ENCODE peak calls at places on chromosome 22, in four cellular contexts. One of them, this sample, is unnamed.

GRCh38 chr22:37661160-37661924 is 2.8 kb downstream of the PDXP start:
- DNase-seq in sigmoid colon: no peak
- DNase-seq in esophagus muscularis mucosa: no peak
- DNase-seq in NCI-H146: peak; percentile 55
- DNase-seq in this sample: no peak

GRCh38 chr22:46241397-46242007 is 8.6 kb downstream of the CDPF1 start:
- DNase-seq in sigmoid colon: no peak
- DNase-seq in esophagus muscularis mucosa: no peak
- DNase-seq in NCI-H146: no peak
- DNase-seq in this sample: no peak

GRCh38 chr22:39227542-39228272 is 17.1 kb downstream of the PDGFB start:
- DNase-seq in sigmoid colon: no peak
- DNase-seq in esophagus muscularis mucosa: no peak
- DNase-seq in NCI-H146: no peak
- DNase-seq in this sample: peak; percentile 34

GRCh38 chr22:45775062-45775461 is 103.4 kb downstream of the ATXN10 start:
- DNase-seq in NCI-H146: no peak
- DNase-seq in sigmoid colon: no peak
- DNase-seq in esophagus muscularis mucosa: no peak
- DNase-seq in this sample: no peak

GRCh38 chr22:38317995-38318715 is 922 bp upstream of the CSNK1E start:
- DNase-seq in sigmoid colon: peak; percentile 92
- DNase-seq in esophagus muscularis mucosa: no peak
- DNase-seq in NCI-H146: peak; percentile 85
- DNase-seq in this sample: peak; percentile 87

GRCh38 chr22:28883917-28884753 is 763 bp downstream of the ZNRF3 start:
- DNase-seq in sigmoid colon: peak; percentile 77
- DNase-seq in esophagus muscularis mucosa: no peak
- DNase-seq in NCI-H146: peak; percentile 31
- DNase-seq in this sample: peak; percentile 85

GRCh38 chr22:42160830-42161696 is 30.5 kb upstream of the CYP2D6 start:
- DNase-seq in NCI-H146: no peak
- DNase-seq in sigmoid colon: no peak
- DNase-seq in esophagus muscularis mucosa: no peak
- DNase-seq in this sample: no peak

GRCh38 chr22:50399751-50400331 is 56.7 kb downstream of the PPP6R2 start:
- DNase-seq in sigmoid colon: no peak
- DNase-seq in esophagus muscularis mucosa: no peak
- DNase-seq in NCI-H146: no peak
- DNase-seq in this sample: no peak

GRCh38 chr22:37726240-37726887 is 29.5 kb downstream of the TRIOBP start:
- DNase-seq in NCI-H146: no peak
- DNase-seq in sigmoid colon: no peak
- DNase-seq in esophagus muscularis mucosa: no peak
- DNase-seq in this sample: no peak

GRCh38 chr22:46652930-46653331 is 32.7 kb downstream of the GRAMD4 start:
- DNase-seq in sigmoid colon: no peak
- DNase-seq in esophagus muscularis mucosa: no peak
- DNase-seq in NCI-H146: peak; percentile 81
- DNase-seq in this sample: no peak

GRCh38 chr22:44938886-44939285 is 70.9 kb downstream of the PHF21B start:
- DNase-seq in sigmoid colon: no peak
- DNase-seq in NCI-H146: no peak
- DNase-seq in esophagus muscularis mucosa: no peak
- DNase-seq in this sample: peak; percentile 50

GRCh38 chr22:49086181-49086580 is 741.5 kb downstream of the BRD1 start:
- DNase-seq in sigmoid colon: no peak
- DNase-seq in NCI-H146: peak; percentile 50
- DNase-seq in esophagus muscularis mucosa: no peak
- DNase-seq in this sample: peak; percentile 30

GRCh38 chr22:31922593-31922992 is 21.7 kb upstream of the YWHAH start:
- DNase-seq in sigmoid colon: no peak
- DNase-seq in NCI-H146: no peak
- DNase-seq in esophagus muscularis mucosa: no peak
- DNase-seq in this sample: no peak

GRCh38 chr22:47805394-47805935 is 1043.0 kb downstream of the TBC1D22A start:
- DNase-seq in esophagus muscularis mucosa: no peak
- DNase-seq in NCI-H146: no peak
- DNase-seq in sigmoid colon: no peak
- DNase-seq in this sample: no peak

GRCh38 chr22:39514373-39514973 is 5.9 kb upstream of the ATF4 start:
- DNase-seq in NCI-H146: no peak
- DNase-seq in sigmoid colon: no peak
- DNase-seq in esophagus muscularis mucosa: no peak
- DNase-seq in this sample: peak; percentile 66

GRCh38 chr22:26592368-26593015 is 2.6 kb upstream of the TPST2 start:
- DNase-seq in sigmoid colon: no peak
- DNase-seq in esophagus muscularis mucosa: no peak
- DNase-seq in NCI-H146: peak; percentile 58
- DNase-seq in this sample: no peak

GRCh38 chr22:27662359-27663030 is 139.1 kb downstream of the MN1 start:
- DNase-seq in esophagus muscularis mucosa: no peak
- DNase-seq in NCI-H146: no peak
- DNase-seq in sigmoid colon: no peak
- DNase-seq in this sample: peak; percentile 90

GRCh38 chr22:41831828-41832552 is 915 bp upstream of the SREBF2 start:
- DNase-seq in NCI-H146: no peak
- DNase-seq in esophagus muscularis mucosa: no peak
- DNase-seq in sigmoid colon: no peak
- DNase-seq in this sample: no peak

GRCh38 chr22:44402196-44403111 is 89.7 kb upstream of the SHISAL1 start:
- DNase-seq in NCI-H146: no peak
- DNase-seq in esophagus muscularis mucosa: no peak
- DNase-seq in sigmoid colon: peak; percentile 48
- DNase-seq in this sample: peak; percentile 35

GRCh38 chr22:50056214-50056972 is 1.7 kb downstream of the TTLL8 start:
- DNase-seq in NCI-H146: no peak
- DNase-seq in sigmoid colon: no peak
- DNase-seq in esophagus muscularis mucosa: no peak
- DNase-seq in this sample: peak; percentile 45

GRCh38 chr22:24134090-24134846 is 47.0 kb upstream of the SUSD2 start:
- DNase-seq in NCI-H146: no peak
- DNase-seq in sigmoid colon: no peak
- DNase-seq in esophagus muscularis mucosa: no peak
- DNase-seq in this sample: no peak

GRCh38 chr22:40183029-40183581 is 5.4 kb downstream of the TNRC6B start:
- DNase-seq in esophagus muscularis mucosa: no peak
- DNase-seq in NCI-H146: no peak
- DNase-seq in sigmoid colon: peak; percentile 78
- DNase-seq in this sample: no peak

GRCh38 chr22:42697542-42698013 is 23.1 kb downstream of the A4GALT start:
- DNase-seq in NCI-H146: no peak
- DNase-seq in sigmoid colon: peak; percentile 97
- DNase-seq in esophagus muscularis mucosa: no peak
- DNase-seq in this sample: peak; percentile 93

GRCh38 chr22:29313126-29314071 is 2.1 kb downstream of the RASL10A start:
- DNase-seq in sigmoid colon: peak; percentile 70
- DNase-seq in esophagus muscularis mucosa: no peak
- DNase-seq in NCI-H146: no peak
- DNase-seq in this sample: peak; percentile 78

GRCh38 chr22:27726726-27727449 is 74.7 kb downstream of the MN1 start:
- DNase-seq in sigmoid colon: peak; percentile 75
- DNase-seq in NCI-H146: no peak
- DNase-seq in esophagus muscularis mucosa: no peak
- DNase-seq in this sample: peak; percentile 95

GRCh38 chr22:42844756-42845155 is 12.3 kb downstream of the ARFGAP3 start:
- DNase-seq in NCI-H146: no peak
- DNase-seq in sigmoid colon: no peak
- DNase-seq in esophagus muscularis mucosa: no peak
- DNase-seq in this sample: no peak

GRCh38 chr22:46139895-46140350 is 10.4 kb upstream of the PPARA start:
- DNase-seq in sigmoid colon: peak; percentile 67
- DNase-seq in esophagus muscularis mucosa: no peak
- DNase-seq in NCI-H146: no peak
- DNase-seq in this sample: peak; percentile 82